ENCODE peak calls at places on chromosomes 4 and X, in nine cellular contexts. One of them, this sample, is unnamed.

GRCh38 chr4:170388255-170388654 is 298.5 kb upstream of the AADAT start:
- DNase-seq in tibial artery: no peak
- DNase-seq in PC-3: no peak
- DNase-seq in CD8-positive, alpha-beta memory T cell: no peak
- DNase-seq in T-helper 17 cell: no peak
- DNase-seq in fibroblast of the aortic adventitia: no peak
- DNase-seq in Kasumi-1: no peak
- DNase-seq in activated CD4-positive, alpha-beta T cell treated with anti-CD3 and anti-CD28 coated beads, Interleukin-2, amount 50 U/mL, for 1 hour: no peak
- DNase-seq in HCEC 1CT: peak
- DNase-seq in this sample: peak

GRCh38 chrX:110803506-110803905 is 7.9 kb upstream of the CHRDL1 start:
- DNase-seq in fibroblast of the aortic adventitia: peak
- DNase-seq in PC-3: no peak
- DNase-seq in CD8-positive, alpha-beta memory T cell: no peak
- DNase-seq in T-helper 17 cell: no peak
- DNase-seq in Kasumi-1: no peak
- DNase-seq in tibial artery: no peak
- DNase-seq in activated CD4-positive, alpha-beta T cell treated with anti-CD3 and anti-CD28 coated beads, Interleukin-2, amount 50 U/mL, for 1 hour: no peak
- DNase-seq in HCEC 1CT: no peak
- DNase-seq in this sample: no peak

GRCh38 chrX:85084770-85085393 is 81.2 kb downstream of the APOOL start:
- DNase-seq in HCEC 1CT: peak
- DNase-seq in Kasumi-1: peak
- DNase-seq in activated CD4-positive, alpha-beta T cell treated with anti-CD3 and anti-CD28 coated beads, Interleukin-2, amount 50 U/mL, for 1 hour: no peak
- DNase-seq in PC-3: peak
- DNase-seq in tibial artery: no peak
- DNase-seq in fibroblast of the aortic adventitia: peak
- DNase-seq in CD8-positive, alpha-beta memory T cell: no peak
- DNase-seq in T-helper 17 cell: no peak
- DNase-seq in this sample: peak

GRCh38 chrX:19554786-19555185 is 39.5 kb upstream of the MAP3K15 start:
- DNase-seq in Kasumi-1: peak
- DNase-seq in activated CD4-positive, alpha-beta T cell treated with anti-CD3 and anti-CD28 coated beads, Interleukin-2, amount 50 U/mL, for 1 hour: no peak
- DNase-seq in PC-3: peak
- DNase-seq in fibroblast of the aortic adventitia: peak
- DNase-seq in tibial artery: no peak
- DNase-seq in T-helper 17 cell: no peak
- DNase-seq in HCEC 1CT: peak
- DNase-seq in CD8-positive, alpha-beta memory T cell: no peak
- DNase-seq in this sample: peak

GRCh38 chrX:97399400-97399799 is 515.7 kb downstream of the RPA4 start:
- DNase-seq in tibial artery: no peak
- DNase-seq in CD8-positive, alpha-beta memory T cell: no peak
- DNase-seq in fibroblast of the aortic adventitia: peak
- DNase-seq in activated CD4-positive, alpha-beta T cell treated with anti-CD3 and anti-CD28 coated beads, Interleukin-2, amount 50 U/mL, for 1 hour: no peak
- DNase-seq in Kasumi-1: no peak
- DNase-seq in HCEC 1CT: peak
- DNase-seq in T-helper 17 cell: no peak
- DNase-seq in PC-3: peak
- DNase-seq in this sample: peak

GRCh38 chrX:38860106-38861013 is 59.1 kb downstream of the MID1IP1 start:
- DNase-seq in activated CD4-positive, alpha-beta T cell treated with anti-CD3 and anti-CD28 coated beads, Interleukin-2, amount 50 U/mL, for 1 hour: no peak
- DNase-seq in fibroblast of the aortic adventitia: no peak
- DNase-seq in CD8-positive, alpha-beta memory T cell: no peak
- DNase-seq in Kasumi-1: no peak
- DNase-seq in HCEC 1CT: no peak
- DNase-seq in tibial artery: no peak
- DNase-seq in T-helper 17 cell: no peak
- DNase-seq in PC-3: no peak
- DNase-seq in this sample: no peak

GRCh38 chrX:134377537-134377936 is 82.4 kb upstream of the HPRT1 start:
- DNase-seq in activated CD4-positive, alpha-beta T cell treated with anti-CD3 and anti-CD28 coated beads, Interleukin-2, amount 50 U/mL, for 1 hour: peak
- DNase-seq in tibial artery: no peak
- DNase-seq in CD8-positive, alpha-beta memory T cell: no peak
- DNase-seq in PC-3: peak
- DNase-seq in T-helper 17 cell: no peak
- DNase-seq in HCEC 1CT: peak
- DNase-seq in fibroblast of the aortic adventitia: peak
- DNase-seq in Kasumi-1: peak
- DNase-seq in this sample: peak

GRCh38 chr4:143558823-143559756 is 45.6 kb downstream of the SMARCA5 start:
- DNase-seq in HCEC 1CT: peak
- DNase-seq in Kasumi-1: peak
- DNase-seq in tibial artery: peak
- DNase-seq in activated CD4-positive, alpha-beta T cell treated with anti-CD3 and anti-CD28 coated beads, Interleukin-2, amount 50 U/mL, for 1 hour: peak
- DNase-seq in fibroblast of the aortic adventitia: peak
- DNase-seq in PC-3: peak
- DNase-seq in CD8-positive, alpha-beta memory T cell: peak
- DNase-seq in T-helper 17 cell: peak
- DNase-seq in this sample: peak

GRCh38 chr4:144734522-144734921 is 88.6 kb downstream of the HHIP start:
- DNase-seq in CD8-positive, alpha-beta memory T cell: no peak
- DNase-seq in activated CD4-positive, alpha-beta T cell treated with anti-CD3 and anti-CD28 coated beads, Interleukin-2, amount 50 U/mL, for 1 hour: no peak
- DNase-seq in Kasumi-1: no peak
- DNase-seq in PC-3: peak
- DNase-seq in tibial artery: no peak
- DNase-seq in HCEC 1CT: no peak
- DNase-seq in T-helper 17 cell: no peak
- DNase-seq in fibroblast of the aortic adventitia: peak
- DNase-seq in this sample: peak

GRCh38 chr4:176307591-176307920 is 12.2 kb upstream of the SPCS3 start:
- DNase-seq in PC-3: no peak
- DNase-seq in T-helper 17 cell: no peak
- DNase-seq in fibroblast of the aortic adventitia: no peak
- DNase-seq in activated CD4-positive, alpha-beta T cell treated with anti-CD3 and anti-CD28 coated beads, Interleukin-2, amount 50 U/mL, for 1 hour: no peak
- DNase-seq in CD8-positive, alpha-beta memory T cell: no peak
- DNase-seq in Kasumi-1: no peak
- DNase-seq in tibial artery: no peak
- DNase-seq in HCEC 1CT: no peak
- DNase-seq in this sample: no peak

This sample was measured in EL.